ENCODE peak calls at places on chromosomes 6 and 20, in five cellular contexts. One of them, this sample, is unnamed.

GRCh38 chr20:56515657-56516381 is 8.7 kb upstream of the FAM209A start:
- DNase-seq in iris pigment epithelial cell: peak
- DNase-seq in activated CD4-positive, alpha-beta memory T cell treated with anti-CD3 and anti-CD28 coated beads, Interleukin-2, amount 10 ng/mL, durations not matched to agents 7 days and 5 days: no peak
- DNase-seq in ACHN: peak
- DNase-seq in germinal center: no peak
- DNase-seq in this sample: peak

GRCh38 chr6:4319992-4320683 is 184.8 kb upstream of the ECI2 start:
- DNase-seq in iris pigment epithelial cell: peak
- DNase-seq in activated CD4-positive, alpha-beta memory T cell treated with anti-CD3 and anti-CD28 coated beads, Interleukin-2, amount 10 ng/mL, durations not matched to agents 7 days and 5 days: no peak
- DNase-seq in ACHN: no peak
- DNase-seq in germinal center: no peak
- DNase-seq in this sample: peak

GRCh38 chr20:21156266-21156665 is 30.4 kb downstream of the KIZ start:
- DNase-seq in iris pigment epithelial cell: peak
- DNase-seq in activated CD4-positive, alpha-beta memory T cell treated with anti-CD3 and anti-CD28 coated beads, Interleukin-2, amount 10 ng/mL, durations not matched to agents 7 days and 5 days: no peak
- DNase-seq in ACHN: peak
- DNase-seq in germinal center: no peak
- DNase-seq in this sample: peak

GRCh38 chr6:149935668-149936067 is 6.1 kb upstream of the ULBP2 start:
- DNase-seq in iris pigment epithelial cell: no peak
- DNase-seq in activated CD4-positive, alpha-beta memory T cell treated with anti-CD3 and anti-CD28 coated beads, Interleukin-2, amount 10 ng/mL, durations not matched to agents 7 days and 5 days: no peak
- DNase-seq in ACHN: no peak
- DNase-seq in germinal center: no peak
- DNase-seq in this sample: no peak

GRCh38 chr20:63835031-63835858 is 4.2 kb upstream of the ZBTB46 start:
- DNase-seq in iris pigment epithelial cell: peak
- DNase-seq in activated CD4-positive, alpha-beta memory T cell treated with anti-CD3 and anti-CD28 coated beads, Interleukin-2, amount 10 ng/mL, durations not matched to agents 7 days and 5 days: no peak
- DNase-seq in ACHN: peak
- DNase-seq in germinal center: no peak
- DNase-seq in this sample: peak

GRCh38 chr20:17538517-17539170 is 7.5 kb upstream of the BFSP1 start:
- DNase-seq in iris pigment epithelial cell: no peak
- DNase-seq in activated CD4-positive, alpha-beta memory T cell treated with anti-CD3 and anti-CD28 coated beads, Interleukin-2, amount 10 ng/mL, durations not matched to agents 7 days and 5 days: peak
- DNase-seq in ACHN: peak
- DNase-seq in germinal center: peak
- DNase-seq in this sample: no peak

GRCh38 chr20:53751394-53752368 is 158.0 kb upstream of the ZNF217 start:
- DNase-seq in iris pigment epithelial cell: no peak
- DNase-seq in activated CD4-positive, alpha-beta memory T cell treated with anti-CD3 and anti-CD28 coated beads, Interleukin-2, amount 10 ng/mL, durations not matched to agents 7 days and 5 days: peak
- DNase-seq in ACHN: peak
- DNase-seq in germinal center: peak
- DNase-seq in this sample: no peak

GRCh38 chr20:46282669-46283068 is 25.6 kb downstream of the CDH22 start:
- DNase-seq in iris pigment epithelial cell: no peak
- DNase-seq in activated CD4-positive, alpha-beta memory T cell treated with anti-CD3 and anti-CD28 coated beads, Interleukin-2, amount 10 ng/mL, durations not matched to agents 7 days and 5 days: no peak
- DNase-seq in ACHN: no peak
- DNase-seq in germinal center: no peak
- DNase-seq in this sample: no peak

GRCh38 chr6:12327391-12327790 is 37.2 kb downstream of the EDN1 start:
- DNase-seq in iris pigment epithelial cell: peak
- DNase-seq in activated CD4-positive, alpha-beta memory T cell treated with anti-CD3 and anti-CD28 coated beads, Interleukin-2, amount 10 ng/mL, durations not matched to agents 7 days and 5 days: no peak
- DNase-seq in ACHN: no peak
- DNase-seq in germinal center: no peak
- DNase-seq in this sample: no peak

GRCh38 chr20:33372993-33373441 is 28.3 kb downstream of the CDK5RAP1 start:
- DNase-seq in iris pigment epithelial cell: peak
- DNase-seq in activated CD4-positive, alpha-beta memory T cell treated with anti-CD3 and anti-CD28 coated beads, Interleukin-2, amount 10 ng/mL, durations not matched to agents 7 days and 5 days: no peak
- DNase-seq in ACHN: peak
- DNase-seq in germinal center: no peak
- DNase-seq in this sample: no peak

GRCh38 chr6:116801971-116802370 is 26.9 kb downstream of the GPRC6A start:
- DNase-seq in iris pigment epithelial cell: no peak
- DNase-seq in activated CD4-positive, alpha-beta memory T cell treated with anti-CD3 and anti-CD28 coated beads, Interleukin-2, amount 10 ng/mL, durations not matched to agents 7 days and 5 days: no peak
- DNase-seq in ACHN: no peak
- DNase-seq in germinal center: no peak
- DNase-seq in this sample: no peak

GRCh38 chr6:26122402-26122792 is 35.2 kb downstream of the HFE start:
- DNase-seq in iris pigment epithelial cell: no peak
- DNase-seq in activated CD4-positive, alpha-beta memory T cell treated with anti-CD3 and anti-CD28 coated beads, Interleukin-2, amount 10 ng/mL, durations not matched to agents 7 days and 5 days: peak
- DNase-seq in ACHN: peak
- DNase-seq in germinal center: no peak
- DNase-seq in this sample: no peak

GRCh38 chr6:90383212-90383611 is 86.6 kb upstream of the BACH2 start:
- DNase-seq in iris pigment epithelial cell: no peak
- DNase-seq in activated CD4-positive, alpha-beta memory T cell treated with anti-CD3 and anti-CD28 coated beads, Interleukin-2, amount 10 ng/mL, durations not matched to agents 7 days and 5 days: peak
- DNase-seq in ACHN: no peak
- DNase-seq in germinal center: peak
- DNase-seq in this sample: no peak

GRCh38 chr6:165847407-165848098 is 184.5 kb upstream of the PDE10A start:
- DNase-seq in iris pigment epithelial cell: no peak
- DNase-seq in activated CD4-positive, alpha-beta memory T cell treated with anti-CD3 and anti-CD28 coated beads, Interleukin-2, amount 10 ng/mL, durations not matched to agents 7 days and 5 days: no peak
- DNase-seq in ACHN: no peak
- DNase-seq in germinal center: no peak
- DNase-seq in this sample: no peak

GRCh38 chr20:63151554-63152321 is 64.2 kb downstream of the YTHDF1 start:
- DNase-seq in iris pigment epithelial cell: peak
- DNase-seq in activated CD4-positive, alpha-beta memory T cell treated with anti-CD3 and anti-CD28 coated beads, Interleukin-2, amount 10 ng/mL, durations not matched to agents 7 days and 5 days: no peak
- DNase-seq in ACHN: no peak
- DNase-seq in germinal center: no peak
- DNase-seq in this sample: peak

GRCh38 chr6:118646977-118647376 is 4.4 kb downstream of the CEP85L start:
- DNase-seq in iris pigment epithelial cell: no peak
- DNase-seq in activated CD4-positive, alpha-beta memory T cell treated with anti-CD3 and anti-CD28 coated beads, Interleukin-2, amount 10 ng/mL, durations not matched to agents 7 days and 5 days: no peak
- DNase-seq in ACHN: no peak
- DNase-seq in germinal center: no peak
- DNase-seq in this sample: no peak

GRCh38 chr20:826695-827323 is 6.7 kb upstream of the FAM110A start:
- DNase-seq in iris pigment epithelial cell: no peak
- DNase-seq in activated CD4-positive, alpha-beta memory T cell treated with anti-CD3 and anti-CD28 coated beads, Interleukin-2, amount 10 ng/mL, durations not matched to agents 7 days and 5 days: no peak
- DNase-seq in ACHN: no peak
- DNase-seq in germinal center: no peak
- DNase-seq in this sample: no peak

GRCh38 chr6:33985947-33986346 is 159.9 kb downstream of the GRM4 start:
- DNase-seq in iris pigment epithelial cell: no peak
- DNase-seq in activated CD4-positive, alpha-beta memory T cell treated with anti-CD3 and anti-CD28 coated beads, Interleukin-2, amount 10 ng/mL, durations not matched to agents 7 days and 5 days: no peak
- DNase-seq in ACHN: no peak
- DNase-seq in germinal center: no peak
- DNase-seq in this sample: no peak